ENCODE peak calls at places on chromosomes 3 and 15, in five cellular contexts. One of them, this sample, is unnamed.

GRCh38 chr3:197465996-197466549 is 89.7 kb downstream of the BDH1 start:
- DNase-seq in fibroblast of gingiva: peak
- DNase-seq in fibroblast of lung: peak
- DNase-seq in heart right ventricle: no peak
- DNase-seq in EH: peak
- DNase-seq in this sample: no peak

GRCh38 chr15:88572030-88572333 is 25.5 kb upstream of the DET1 start:
- DNase-seq in fibroblast of gingiva: no peak
- DNase-seq in EH: no peak
- DNase-seq in fibroblast of lung: no peak
- DNase-seq in heart right ventricle: no peak
- DNase-seq in this sample: no peak

GRCh38 chr3:25783661-25784512 is 644 bp upstream of the NGLY1 start:
- DNase-seq in EH: peak
- DNase-seq in heart right ventricle: no peak
- DNase-seq in fibroblast of lung: peak
- DNase-seq in fibroblast of gingiva: peak
- DNase-seq in this sample: no peak

GRCh38 chr3:45943207-45943846 is at the start of gene CXCR6:
- DNase-seq in fibroblast of gingiva: no peak
- DNase-seq in fibroblast of lung: peak
- DNase-seq in EH: peak
- DNase-seq in heart right ventricle: no peak
- DNase-seq in this sample: no peak

GRCh38 chr15:31263751-31264533 is 62.7 kb upstream of the KLF13 start:
- DNase-seq in heart right ventricle: peak
- DNase-seq in EH: no peak
- DNase-seq in fibroblast of lung: no peak
- DNase-seq in fibroblast of gingiva: no peak
- DNase-seq in this sample: no peak

GRCh38 chr3:37465174-37465573 is 290.8 kb upstream of the LRRFIP2 start:
- DNase-seq in fibroblast of lung: no peak
- DNase-seq in EH: no peak
- DNase-seq in fibroblast of gingiva: no peak
- DNase-seq in heart right ventricle: no peak
- DNase-seq in this sample: no peak

GRCh38 chr3:179182892-179183291 is 34.7 kb downstream of the PIK3CA start:
- DNase-seq in fibroblast of lung: no peak
- DNase-seq in fibroblast of gingiva: peak
- DNase-seq in heart right ventricle: no peak
- DNase-seq in EH: no peak
- DNase-seq in this sample: no peak

GRCh38 chr3:60463655-60464054 is 787.6 kb downstream of the FHIT start:
- DNase-seq in fibroblast of gingiva: no peak
- DNase-seq in fibroblast of lung: no peak
- DNase-seq in heart right ventricle: no peak
- DNase-seq in EH: no peak
- DNase-seq in this sample: no peak

GRCh38 chr3:155037508-155038202 is 42.5 kb upstream of the MME start:
- DNase-seq in EH: no peak
- DNase-seq in heart right ventricle: no peak
- DNase-seq in fibroblast of gingiva: no peak
- DNase-seq in fibroblast of lung: no peak
- DNase-seq in this sample: no peak

GRCh38 chr3:23314981-23315805 is 112.1 kb downstream of the UBE2E2 start:
- DNase-seq in heart right ventricle: no peak
- DNase-seq in fibroblast of gingiva: no peak
- DNase-seq in EH: peak
- DNase-seq in fibroblast of lung: peak
- DNase-seq in this sample: no peak

GRCh38 chr15:96359371-96359771 is 28.9 kb downstream of the NR2F2 start:
- DNase-seq in EH: no peak
- DNase-seq in heart right ventricle: no peak
- DNase-seq in fibroblast of gingiva: no peak
- DNase-seq in fibroblast of lung: no peak
- DNase-seq in this sample: no peak

GRCh38 chr15:94638183-94638582 is 406.8 kb downstream of the MCTP2 start:
- DNase-seq in fibroblast of lung: no peak
- DNase-seq in fibroblast of gingiva: no peak
- DNase-seq in EH: no peak
- DNase-seq in heart right ventricle: no peak
- DNase-seq in this sample: no peak

GRCh38 chr3:65576942-65577341 is 461.8 kb downstream of the MAGI1 start:
- DNase-seq in fibroblast of lung: peak
- DNase-seq in EH: peak
- DNase-seq in fibroblast of gingiva: peak
- DNase-seq in heart right ventricle: no peak
- DNase-seq in this sample: no peak

GRCh38 chr3:76551739-76552138 is 488.2 kb upstream of the ROBO2 start:
- DNase-seq in heart right ventricle: no peak
- DNase-seq in fibroblast of lung: no peak
- DNase-seq in fibroblast of gingiva: no peak
- DNase-seq in EH: no peak
- DNase-seq in this sample: no peak

GRCh38 chr3:10417849-10418248 is 87.5 kb downstream of the ATP2B2 start:
- DNase-seq in EH: peak
- DNase-seq in fibroblast of lung: peak
- DNase-seq in fibroblast of gingiva: no peak
- DNase-seq in heart right ventricle: no peak
- DNase-seq in this sample: no peak

GRCh38 chr3:183524476-183524875 is 31.0 kb downstream of the KLHL6 start:
- DNase-seq in fibroblast of lung: no peak
- DNase-seq in heart right ventricle: no peak
- DNase-seq in EH: no peak
- DNase-seq in fibroblast of gingiva: no peak
- DNase-seq in this sample: no peak

GRCh38 chr3:3015472-3016089 is 94.6 kb downstream of the IL5RA start:
- DNase-seq in heart right ventricle: no peak
- DNase-seq in fibroblast of gingiva: no peak
- DNase-seq in fibroblast of lung: peak
- DNase-seq in EH: no peak
- DNase-seq in this sample: no peak

GRCh38 chr3:20096135-20096685 is 56.0 kb downstream of the KAT2B start:
- DNase-seq in heart right ventricle: no peak
- DNase-seq in EH: peak
- DNase-seq in fibroblast of lung: no peak
- DNase-seq in fibroblast of gingiva: peak
- DNase-seq in this sample: no peak

GRCh38 chr3:16112910-16113504 is 61.5 kb upstream of the GALNT15 start:
- DNase-seq in EH: peak
- DNase-seq in heart right ventricle: no peak
- DNase-seq in fibroblast of lung: peak
- DNase-seq in fibroblast of gingiva: peak
- DNase-seq in this sample: no peak

GRCh38 chr15:45199136-45199810 is 11.5 kb upstream of the SHF start:
- DNase-seq in heart right ventricle: no peak
- DNase-seq in fibroblast of gingiva: no peak
- DNase-seq in fibroblast of lung: peak
- DNase-seq in EH: peak
- DNase-seq in this sample: no peak

GRCh38 chr3:135762188-135762853 is 203.2 kb upstream of the PPP2R3A start:
- DNase-seq in fibroblast of gingiva: no peak
- DNase-seq in heart right ventricle: no peak
- DNase-seq in fibroblast of lung: no peak
- DNase-seq in EH: no peak
- DNase-seq in this sample: no peak

GRCh38 chr3:146172586-146172985 is 11.6 kb upstream of the PLOD2 start:
- DNase-seq in heart right ventricle: no peak
- DNase-seq in fibroblast of gingiva: no peak
- DNase-seq in fibroblast of lung: peak
- DNase-seq in EH: no peak
- DNase-seq in this sample: no peak

GRCh38 chr3:41198950-41199865 is at the start of gene CTNNB1:
- DNase-seq in fibroblast of lung: peak
- DNase-seq in EH: peak
- DNase-seq in heart right ventricle: peak
- DNase-seq in fibroblast of gingiva: peak
- DNase-seq in this sample: peak

GRCh38 chr3:124845406-124845805 is 41.8 kb downstream of the ITGB5 start:
- DNase-seq in fibroblast of lung: peak
- DNase-seq in EH: peak
- DNase-seq in heart right ventricle: no peak
- DNase-seq in fibroblast of gingiva: peak
- DNase-seq in this sample: no peak

GRCh38 chr3:23277688-23278087 is 74.6 kb downstream of the UBE2E2 start:
- DNase-seq in EH: no peak
- DNase-seq in fibroblast of lung: no peak
- DNase-seq in fibroblast of gingiva: no peak
- DNase-seq in heart right ventricle: no peak
- DNase-seq in this sample: no peak

GRCh38 chr3:17118771-17119170 is 234.0 kb downstream of the PLCL2 start:
- DNase-seq in heart right ventricle: no peak
- DNase-seq in EH: no peak
- DNase-seq in fibroblast of gingiva: no peak
- DNase-seq in fibroblast of lung: no peak
- DNase-seq in this sample: no peak

GRCh38 chr3:124745092-124745491 is 14.8 kb downstream of the UMPS start:
- DNase-seq in heart right ventricle: no peak
- DNase-seq in fibroblast of lung: no peak
- DNase-seq in EH: peak
- DNase-seq in fibroblast of gingiva: no peak
- DNase-seq in this sample: no peak

This sample was measured in NK-92 treated with Interleukin-12 subunit alpha and Interleukin-12 subunit beta, amount 100 ng/mL, for 24 hours.